ENCODE peak calls at places on chromosome 22, in five cellular contexts. One of them, this sample, is unnamed.

GRCh38 chr22:36819112-36819511 is 2.3 kb upstream of the PVALB start:
- DNase-seq in C1 segment of cervical spinal cord: no peak
- DNase-seq in activated T-helper 1 cell treated with Interleukin-2 at 50 U/mL for 16 hours: no peak
- DNase-seq in GM12891: no peak
- DNase-seq in stimulated activated CD4-positive, alpha-beta T cell treated with anti-CD3 and anti-CD28 coated beads, TNF-alpha, amount 100 ng/mL, for 1 hour: no peak
- DNase-seq in this sample: no peak

GRCh38 chr22:24408630-24409029 is 18.8 kb upstream of the ADORA2A start:
- DNase-seq in C1 segment of cervical spinal cord: no peak
- DNase-seq in activated T-helper 1 cell treated with Interleukin-2 at 50 U/mL for 16 hours: no peak
- DNase-seq in GM12891: no peak
- DNase-seq in stimulated activated CD4-positive, alpha-beta T cell treated with anti-CD3 and anti-CD28 coated beads, TNF-alpha, amount 100 ng/mL, for 1 hour: no peak
- DNase-seq in this sample: no peak

GRCh38 chr22:50274311-50274710 is 4.1 kb upstream of the MAPK11 start:
- DNase-seq in C1 segment of cervical spinal cord: peak
- DNase-seq in activated T-helper 1 cell treated with Interleukin-2 at 50 U/mL for 16 hours: no peak
- DNase-seq in GM12891: no peak
- DNase-seq in stimulated activated CD4-positive, alpha-beta T cell treated with anti-CD3 and anti-CD28 coated beads, TNF-alpha, amount 100 ng/mL, for 1 hour: no peak
- DNase-seq in this sample: peak

GRCh38 chr22:36294801-36295200 is 41.9 kb downstream of the APOL1 start:
- DNase-seq in C1 segment of cervical spinal cord: no peak
- DNase-seq in activated T-helper 1 cell treated with Interleukin-2 at 50 U/mL for 16 hours: no peak
- DNase-seq in GM12891: no peak
- DNase-seq in stimulated activated CD4-positive, alpha-beta T cell treated with anti-CD3 and anti-CD28 coated beads, TNF-alpha, amount 100 ng/mL, for 1 hour: no peak
- DNase-seq in this sample: no peak

GRCh38 chr22:27748355-27749168 is 53.0 kb downstream of the MN1 start:
- DNase-seq in C1 segment of cervical spinal cord: no peak
- DNase-seq in activated T-helper 1 cell treated with Interleukin-2 at 50 U/mL for 16 hours: no peak
- DNase-seq in GM12891: no peak
- DNase-seq in stimulated activated CD4-positive, alpha-beta T cell treated with anti-CD3 and anti-CD28 coated beads, TNF-alpha, amount 100 ng/mL, for 1 hour: no peak
- DNase-seq in this sample: no peak

GRCh38 chr22:49724030-49724892 is 103.4 kb downstream of the BRD1 start:
- DNase-seq in C1 segment of cervical spinal cord: no peak
- DNase-seq in activated T-helper 1 cell treated with Interleukin-2 at 50 U/mL for 16 hours: no peak
- DNase-seq in GM12891: no peak
- DNase-seq in stimulated activated CD4-positive, alpha-beta T cell treated with anti-CD3 and anti-CD28 coated beads, TNF-alpha, amount 100 ng/mL, for 1 hour: no peak
- DNase-seq in this sample: no peak

GRCh38 chr22:31923761-31924160 is 20.6 kb upstream of the YWHAH start:
- DNase-seq in C1 segment of cervical spinal cord: no peak
- DNase-seq in activated T-helper 1 cell treated with Interleukin-2 at 50 U/mL for 16 hours: no peak
- DNase-seq in GM12891: no peak
- DNase-seq in stimulated activated CD4-positive, alpha-beta T cell treated with anti-CD3 and anti-CD28 coated beads, TNF-alpha, amount 100 ng/mL, for 1 hour: no peak
- DNase-seq in this sample: no peak

GRCh38 chr22:17569971-17570511 is 6.7 kb downstream of the SLC25A18 start:
- DNase-seq in C1 segment of cervical spinal cord: peak
- DNase-seq in activated T-helper 1 cell treated with Interleukin-2 at 50 U/mL for 16 hours: no peak
- DNase-seq in GM12891: no peak
- DNase-seq in stimulated activated CD4-positive, alpha-beta T cell treated with anti-CD3 and anti-CD28 coated beads, TNF-alpha, amount 100 ng/mL, for 1 hour: no peak
- DNase-seq in this sample: peak

GRCh38 chr22:41919357-41920224 is 4.7 kb upstream of the SHISA8 start:
- DNase-seq in C1 segment of cervical spinal cord: peak
- DNase-seq in activated T-helper 1 cell treated with Interleukin-2 at 50 U/mL for 16 hours: no peak
- DNase-seq in GM12891: peak
- DNase-seq in stimulated activated CD4-positive, alpha-beta T cell treated with anti-CD3 and anti-CD28 coated beads, TNF-alpha, amount 100 ng/mL, for 1 hour: no peak
- DNase-seq in this sample: no peak

GRCh38 chr22:37504964-37505363 is 14.3 kb downstream of the CARD10 start:
- DNase-seq in C1 segment of cervical spinal cord: no peak
- DNase-seq in activated T-helper 1 cell treated with Interleukin-2 at 50 U/mL for 16 hours: no peak
- DNase-seq in GM12891: no peak
- DNase-seq in stimulated activated CD4-positive, alpha-beta T cell treated with anti-CD3 and anti-CD28 coated beads, TNF-alpha, amount 100 ng/mL, for 1 hour: no peak
- DNase-seq in this sample: no peak

This sample was measured in hippocampal formation.